ENCODE peak calls at places on chromosomes 13 and 19, in seven cellular contexts. H is left lung; T is PC-9; I is psoas muscle; M is pancreas; F is mucosa of descending colon; Z is CD8-positive, alpha-beta T cell. W is an unnamed sample. For H3K4me1, the result is how much of the 10 kb centered on the place peaks cover.

GRCh38 chr13:75931116-75931515 is 295.0 kb downstream of the LMO7 start:
- DNase-seq in H (no peak), T (no peak), I (no peak), M (no peak), F (no peak), Z (no peak), W (no peak)

GRCh38 chr19:39890755-39891551 is 43.5 kb downstream of the FCGBP start:
- DNase-seq in H (no peak), T (no peak), I (no peak), M (no peak), F (no peak), Z (no peak), W (no peak)

GRCh38 chr19:39428309-39429112 is 7.2 kb downstream of the RPS16 start:
- DNase-seq in H (no peak), T (peak), I (peak), M (no peak), F (peak), Z (no peak), W (no peak)

GRCh38 chr19:47520343-47520806 is 5.5 kb upstream of the NAPA start:
- DNase-seq in H (no peak), T (no peak), I (no peak), M (no peak), F (no peak), Z (no peak), W (no peak)

GRCh38 chr13:70755411-70755810 is 647.2 kb upstream of the KLHL1 start:
- DNase-seq in H (no peak), T (no peak), I (no peak), M (no peak), F (no peak), Z (no peak), W (no peak)

GRCh38 chr19:46821512-46822359 is 28.9 kb downstream of the AP2S1 start:
- DNase-seq in H (no peak), T (no peak), I (no peak), M (no peak), F (peak), Z (peak), W (no peak)

GRCh38 chr13:110320645-110321044 is 13.6 kb downstream of the COL4A2 start:
- DNase-seq in H (no peak), T (peak), I (no peak), M (no peak), F (no peak), Z (no peak), W (no peak)

GRCh38 chr13:37326319-37326718 is 220.9 kb upstream of the CSNK1A1L start:
- DNase-seq in H (no peak), T (no peak), I (no peak), M (no peak), F (no peak), Z (no peak), W (no peak)

GRCh38 chr19:45477216-45477615 is 9.4 kb downstream of the FOSB start:
- DNase-seq in H (no peak), T (no peak), I (no peak), M (no peak), F (no peak), Z (no peak), W (no peak)

GRCh38 chr19:58374200-58374599 is 6.6 kb downstream of the ZNF837 start:
- DNase-seq in H (no peak), T (no peak), I (no peak), M (no peak), F (no peak), Z (no peak), W (no peak)

GRCh38 chr13:77979721-77980377 is 61.2 kb upstream of the EDNRB start:
- DNase-seq in H (no peak), T (no peak), I (no peak), M (no peak), F (no peak), Z (no peak), W (no peak)

GRCh38 chr19:10566658-10567410 is 1.0 kb upstream of the KRI1 start:
- DNase-seq in H (no peak), T (no peak), I (no peak), M (no peak), F (peak), Z (peak), W (no peak)

GRCh38 chr13:112954488-112955270 is 14.3 kb upstream of the MCF2L start:
- DNase-seq in H (no peak), T (no peak), I (no peak), M (no peak), F (no peak), Z (no peak), W (peak)

GRCh38 chr13:45325806-45326205 is 15.2 kb downstream of the TPT1 start:
- DNase-seq in H (no peak), T (peak), I (peak), M (peak), F (no peak), Z (no peak), W (no peak)

GRCh38 chr13:45331981-45332830 is 8.8 kb downstream of the TPT1 start:
- DNase-seq in H (no peak), T (peak), I (peak), M (no peak), F (no peak), Z (no peak), W (no peak)

GRCh38 chr13:45331123-45331619 is 9.8 kb downstream of the TPT1 start:
- DNase-seq in H (no peak), T (no peak), I (no peak), M (no peak), F (no peak), Z (no peak), W (no peak)

GRCh38 chr13:45327253-45327954 is 13.6 kb downstream of the TPT1 start:
- DNase-seq in H (no peak), T (peak), I (no peak), M (no peak), F (no peak), Z (no peak), W (no peak)

DNA sequence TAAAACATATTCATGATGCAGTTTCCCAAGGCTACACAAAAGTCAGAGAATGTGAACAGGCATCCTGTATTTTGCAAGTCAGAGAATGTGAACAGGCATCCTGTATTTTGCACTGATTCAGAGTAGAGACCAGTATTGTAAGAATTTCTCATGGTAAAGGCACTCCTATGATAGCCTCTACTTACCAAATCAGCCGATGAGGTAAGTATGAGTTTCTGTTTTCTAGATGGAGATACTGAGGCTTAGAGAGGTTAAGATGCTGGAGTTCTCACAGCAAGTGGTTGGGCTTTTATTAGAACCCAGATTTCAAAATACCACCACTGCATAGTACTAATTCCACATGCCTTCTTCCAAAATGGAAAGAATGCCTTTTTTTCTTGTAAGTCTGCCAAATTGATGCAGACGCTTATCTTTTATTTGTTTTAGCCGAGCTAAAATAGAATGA is 12.3 kb downstream of the TPT1 start:
- DNase-seq in H (no peak), T (no peak), I (no peak), M (no peak), F (no peak), Z (no peak), W (no peak)
- H3K4me1 ChIP-seq in H (under half), T (half or more), I (half or more), M (under half), F (under half), Z (half or more), W (under half)

DNA sequence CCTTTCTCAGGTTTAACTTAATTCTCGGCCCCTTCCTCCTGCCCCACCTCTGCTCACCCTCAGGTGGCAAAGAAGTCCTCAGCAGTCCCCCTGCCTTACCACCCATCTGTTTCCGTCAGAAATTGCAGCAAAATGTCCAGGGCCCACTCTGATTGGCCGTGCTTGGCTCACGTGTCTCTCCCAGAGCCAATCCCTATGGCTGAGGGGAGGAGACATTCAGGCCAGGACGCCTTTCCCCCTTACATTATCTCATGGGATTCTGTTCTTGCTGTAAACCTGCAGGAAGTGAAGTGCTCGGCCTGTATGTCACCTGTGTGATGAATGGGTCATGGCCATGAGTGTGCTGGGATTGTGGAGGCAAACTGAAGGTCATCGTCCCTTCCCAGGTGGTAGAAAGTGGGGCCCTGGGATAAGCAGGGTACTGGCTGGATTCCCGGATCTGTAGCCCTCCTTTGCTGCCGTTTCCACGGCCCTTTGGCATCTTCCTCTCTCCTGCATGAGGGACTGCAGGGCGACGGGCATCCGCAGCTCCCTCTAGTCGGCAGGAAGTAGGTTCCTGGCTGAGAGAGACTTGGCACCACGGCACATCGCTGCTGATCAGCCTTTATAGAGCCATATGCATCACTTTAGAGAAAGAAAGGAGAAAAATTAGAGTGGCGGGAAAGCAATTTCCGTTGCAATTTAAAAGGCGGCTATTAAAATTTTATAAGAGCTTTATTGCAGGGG is 118.1 kb downstream of the SIPA1L3 start:
- DNase-seq in H (no peak), T (no peak), I (no peak), M (no peak), F (no peak), Z (no peak), W (no peak)
- TF ChIP-seq CTCF in H (no peak), T (no peak), I (no peak), M (no peak), F (no peak), Z (no peak), W (no peak)

GRCh38 chr19:4733755-4734345 is 10.2 kb upstream of the DPP9 start:
- DNase-seq in H (no peak), T (no peak), I (no peak), M (no peak), F (no peak), Z (no peak), W (no peak)

GRCh38 chr19:4732680-4733114 is 9.1 kb upstream of the DPP9 start:
- DNase-seq in H (no peak), T (peak), I (no peak), M (no peak), F (no peak), Z (peak), W (no peak)

GRCh38 chr19:4730740-4731171 is 7.1 kb upstream of the DPP9 start:
- DNase-seq in H (no peak), T (no peak), I (no peak), M (no peak), F (no peak), Z (peak), W (no peak)
- H3K4me1 ChIP-seq in H (under half), T (under half), I (under half), M (under half), F (under half), Z (under half), W (under half)

GRCh38 chr19:15365264-15365663 is 14.3 kb downstream of the AKAP8 start:
- DNase-seq in H (no peak), T (no peak), I (no peak), M (no peak), F (no peak), Z (no peak), W (no peak)
- TF ChIP-seq CTCF in H (no peak), T (no peak), I (no peak), M (no peak), F (no peak), Z (no peak), W (no peak)

GRCh38 chr13:114126789-114127472 is 5.5 kb downstream of the RASA3 start:
- DNase-seq in H (peak), T (no peak), I (no peak), M (no peak), F (peak), Z (peak), W (peak)
- H3K4me1 ChIP-seq in H (under half), T (under half), I (half or more), M (under half), F (under half), Z (half or more), W (under half)